ENCODE peak calls at places on chromosomes 2 and 18, in nine cellular contexts. One of them, this sample, is unnamed.
A peak's percentile ranks its signal among the peaks of the same experiment; 100 is the strongest.

GRCh38 chr2:200399046-200399445 is 92.6 kb downstream of the SPATS2L start:
- DNase-seq in left ventricle myocardium inferior: no peak
- DNase-seq in IMR-90: peak; percentile 84
- DNase-seq in mesothelial cell of epicardium: no peak
- DNase-seq in Right ventricle myocardium inferior: no peak
- DNase-seq in psoas muscle: no peak
- DNase-seq in fibroblast of the conjunctiva: no peak
- DNase-seq in HTR-8/SVneo: no peak
- DNase-seq in B cell: no peak
- DNase-seq in this sample: peak; percentile 93

GRCh38 chr2:182716665-182716990 is 571 bp downstream of the DNAJC10 start:
- DNase-seq in left ventricle myocardium inferior: no peak
- DNase-seq in IMR-90: no peak
- DNase-seq in mesothelial cell of epicardium: no peak
- DNase-seq in Right ventricle myocardium inferior: no peak
- DNase-seq in psoas muscle: no peak
- DNase-seq in fibroblast of the conjunctiva: no peak
- DNase-seq in HTR-8/SVneo: no peak
- DNase-seq in B cell: peak; percentile 39
- DNase-seq in this sample: no peak

GRCh38 chr2:105800036-105800755 is 55.5 kb downstream of the NCK2 start:
- DNase-seq in left ventricle myocardium inferior: no peak
- DNase-seq in IMR-90: peak; percentile 34
- DNase-seq in mesothelial cell of epicardium: no peak
- DNase-seq in Right ventricle myocardium inferior: no peak
- DNase-seq in psoas muscle: no peak
- DNase-seq in fibroblast of the conjunctiva: no peak
- DNase-seq in HTR-8/SVneo: no peak
- DNase-seq in B cell: no peak
- DNase-seq in this sample: peak; percentile 78

GRCh38 chr2:17620280-17620679 is 79.8 kb downstream of the VSNL1 start:
- DNase-seq in left ventricle myocardium inferior: peak; percentile 54
- DNase-seq in IMR-90: peak; percentile 4
- DNase-seq in mesothelial cell of epicardium: no peak
- DNase-seq in Right ventricle myocardium inferior: no peak
- DNase-seq in psoas muscle: no peak
- DNase-seq in fibroblast of the conjunctiva: no peak
- DNase-seq in HTR-8/SVneo: no peak
- DNase-seq in B cell: no peak
- DNase-seq in this sample: peak; percentile 71

GRCh38 chr2:140657657-140658056 is 1473.2 kb downstream of the LRP1B start:
- DNase-seq in left ventricle myocardium inferior: no peak
- DNase-seq in IMR-90: peak; percentile 59
- DNase-seq in mesothelial cell of epicardium: no peak
- DNase-seq in Right ventricle myocardium inferior: no peak
- DNase-seq in psoas muscle: no peak
- DNase-seq in fibroblast of the conjunctiva: no peak
- DNase-seq in HTR-8/SVneo: no peak
- DNase-seq in B cell: no peak
- DNase-seq in this sample: peak; percentile 42

GRCh38 chr2:37167636-37168182 is 10.9 kb upstream of the EIF2AK2 start:
- DNase-seq in left ventricle myocardium inferior: no peak
- DNase-seq in IMR-90: no peak
- DNase-seq in mesothelial cell of epicardium: no peak
- DNase-seq in Right ventricle myocardium inferior: no peak
- DNase-seq in psoas muscle: no peak
- DNase-seq in fibroblast of the conjunctiva: no peak
- DNase-seq in HTR-8/SVneo: no peak
- DNase-seq in B cell: no peak
- DNase-seq in this sample: peak; percentile 50

GRCh38 chr2:25929789-25930473 is 51.6 kb upstream of the ASXL2 start:
- DNase-seq in left ventricle myocardium inferior: no peak
- DNase-seq in IMR-90: no peak
- DNase-seq in mesothelial cell of epicardium: no peak
- DNase-seq in Right ventricle myocardium inferior: no peak
- DNase-seq in psoas muscle: no peak
- DNase-seq in fibroblast of the conjunctiva: no peak
- DNase-seq in HTR-8/SVneo: no peak
- DNase-seq in B cell: no peak
- DNase-seq in this sample: no peak

GRCh38 chr2:182951948-182952663 is 85.7 kb upstream of the FRZB start:
- DNase-seq in left ventricle myocardium inferior: no peak
- DNase-seq in IMR-90: no peak
- DNase-seq in mesothelial cell of epicardium: no peak
- DNase-seq in Right ventricle myocardium inferior: no peak
- DNase-seq in psoas muscle: no peak
- DNase-seq in fibroblast of the conjunctiva: no peak
- DNase-seq in HTR-8/SVneo: no peak
- DNase-seq in B cell: no peak
- DNase-seq in this sample: peak; percentile 77

GRCh38 chr18:61637319-61637718 is 255.5 kb downstream of the RNF152 start:
- DNase-seq in left ventricle myocardium inferior: no peak
- DNase-seq in IMR-90: no peak
- DNase-seq in mesothelial cell of epicardium: no peak
- DNase-seq in Right ventricle myocardium inferior: no peak
- DNase-seq in psoas muscle: no peak
- DNase-seq in fibroblast of the conjunctiva: no peak
- DNase-seq in HTR-8/SVneo: no peak
- DNase-seq in B cell: no peak
- DNase-seq in this sample: no peak

GRCh38 chr2:203799905-203800304 is 67.7 kb upstream of the CTLA4 start:
- DNase-seq in left ventricle myocardium inferior: no peak
- DNase-seq in IMR-90: no peak
- DNase-seq in mesothelial cell of epicardium: no peak
- DNase-seq in Right ventricle myocardium inferior: no peak
- DNase-seq in psoas muscle: no peak
- DNase-seq in fibroblast of the conjunctiva: no peak
- DNase-seq in HTR-8/SVneo: no peak
- DNase-seq in B cell: no peak
- DNase-seq in this sample: no peak

GRCh38 chr18:46917808-46918600 is 602 bp downstream of the KATNAL2 start:
- DNase-seq in left ventricle myocardium inferior: peak; percentile 30
- DNase-seq in IMR-90: peak; percentile 37
- DNase-seq in mesothelial cell of epicardium: peak; percentile 39
- DNase-seq in Right ventricle myocardium inferior: no peak
- DNase-seq in psoas muscle: peak; percentile 56
- DNase-seq in fibroblast of the conjunctiva: peak; percentile 45
- DNase-seq in HTR-8/SVneo: peak; percentile 22
- DNase-seq in B cell: no peak
- DNase-seq in this sample: peak; percentile 36

GRCh38 chr2:226176298-226176984 is 623.2 kb downstream of the IRS1 start:
- DNase-seq in left ventricle myocardium inferior: no peak
- DNase-seq in IMR-90: no peak
- DNase-seq in mesothelial cell of epicardium: no peak
- DNase-seq in Right ventricle myocardium inferior: no peak
- DNase-seq in psoas muscle: no peak
- DNase-seq in fibroblast of the conjunctiva: no peak
- DNase-seq in HTR-8/SVneo: no peak
- DNase-seq in B cell: no peak
- DNase-seq in this sample: no peak

GRCh38 chr18:76494181-76494540 is 881 bp downstream of the ZNF516 start:
- DNase-seq in left ventricle myocardium inferior: no peak
- DNase-seq in IMR-90: peak; percentile 43
- DNase-seq in mesothelial cell of epicardium: peak; percentile 60
- DNase-seq in Right ventricle myocardium inferior: peak; percentile 74
- DNase-seq in psoas muscle: peak; percentile 61
- DNase-seq in fibroblast of the conjunctiva: no peak
- DNase-seq in HTR-8/SVneo: no peak
- DNase-seq in B cell: no peak
- DNase-seq in this sample: peak; percentile 23

GRCh38 chr2:1509271-1509995 is 96.2 kb downstream of the TPO start:
- DNase-seq in left ventricle myocardium inferior: no peak
- DNase-seq in IMR-90: no peak
- DNase-seq in mesothelial cell of epicardium: no peak
- DNase-seq in Right ventricle myocardium inferior: no peak
- DNase-seq in psoas muscle: no peak
- DNase-seq in fibroblast of the conjunctiva: no peak
- DNase-seq in HTR-8/SVneo: no peak
- DNase-seq in B cell: no peak
- DNase-seq in this sample: no peak

GRCh38 chr18:62717059-62717849 is 1.9 kb downstream of the PHLPP1 start:
- DNase-seq in left ventricle myocardium inferior: no peak
- DNase-seq in IMR-90: peak; percentile 71
- DNase-seq in mesothelial cell of epicardium: no peak
- DNase-seq in Right ventricle myocardium inferior: no peak
- DNase-seq in psoas muscle: no peak
- DNase-seq in fibroblast of the conjunctiva: peak; percentile 10
- DNase-seq in HTR-8/SVneo: no peak
- DNase-seq in B cell: peak; percentile 54
- DNase-seq in this sample: peak; percentile 21